ENCODE peak calls at places on chromosomes 5 and 9, in five cellular contexts. B is AG09309, F is skeletal muscle cell, S is mucosa of descending colon, E is AG04450. R is an unnamed sample.

GRCh38 chr9:18979367-18979766 is 53.6 kb downstream of the SAXO1 start:
- DNase-seq in B (no peak), F (no peak), S (no peak), E (no peak), R (no peak)

GRCh38 chr9:93259490-93260289 is 75.8 kb downstream of the WNK2 start:
- DNase-seq in B (no peak), F (no peak), S (no peak), E (no peak), R (no peak)

GRCh38 chr9:4549751-4550295 is 59.6 kb downstream of the SLC1A1 start:
- DNase-seq in B (no peak), F (no peak), S (no peak), E (no peak), R (no peak)

GRCh38 chr9:132955123-132955522 is 10.7 kb upstream of the TSC1 start:
- DNase-seq in B (no peak), F (no peak), S (no peak), E (no peak), R (no peak)

GRCh38 chr5:74396913-74397606 is 243.5 kb downstream of the ENC1 start:
- DNase-seq in B (no peak), F (no peak), S (no peak), E (no peak), R (no peak)

GRCh38 chr5:62732677-62733121 is 154.1 kb downstream of the LRRC70 start:
- DNase-seq in B (no peak), F (no peak), S (no peak), E (no peak), R (no peak)

GRCh38 chr5:24135536-24135935 is 509.2 kb downstream of the CDH10 start:
- DNase-seq in B (no peak), F (no peak), S (no peak), E (no peak), R (no peak)

GRCh38 chr9:99345936-99346335 is 123.9 kb downstream of the SEC61B start:
- DNase-seq in B (no peak), F (peak), S (no peak), E (no peak), R (no peak)

GRCh38 chr9:16154570-16155078 is 601.8 kb downstream of the CCDC171 start:
- DNase-seq in B (no peak), F (no peak), S (peak), E (no peak), R (peak)

GRCh38 chr5:55222819-55223124 is 4.3 kb downstream of the MCIDAS start:
- DNase-seq in B (no peak), F (no peak), S (no peak), E (no peak), R (no peak)

GRCh38 chr9:18208166-18209059 is 265.5 kb upstream of the ADAMTSL1 start:
- DNase-seq in B (no peak), F (no peak), S (peak), E (no peak), R (peak)

GRCh38 chr9:16337322-16338029 is 533.0 kb downstream of the BNC2 start:
- DNase-seq in B (peak), F (peak), S (no peak), E (peak), R (no peak)

GRCh38 chr5:29811914-29812679 is 1381.4 kb upstream of the CDH6 start:
- DNase-seq in B (no peak), F (no peak), S (no peak), E (no peak), R (no peak)

GRCh38 chr5:17316973-17317459 is 99.6 kb downstream of the BASP1 start:
- DNase-seq in B (peak), F (peak), S (no peak), E (no peak), R (no peak)

GRCh38 chr9:109232449-109232848 is 65.4 kb upstream of the FRRS1L start:
- DNase-seq in B (no peak), F (peak), S (no peak), E (no peak), R (no peak)

GRCh38 chr5:103060414-103060954 is 59.5 kb downstream of the GIN1 start:
- DNase-seq in B (no peak), F (no peak), S (no peak), E (no peak), R (no peak)

GRCh38 chr5:912356-913091 is 19.8 kb downstream of the TRIP13 start:
- DNase-seq in B (peak), F (peak), S (no peak), E (peak), R (no peak)

GRCh38 chr9:27514551-27514950 is 9.5 kb upstream of the IFNK start:
- DNase-seq in B (no peak), F (no peak), S (no peak), E (no peak), R (no peak)

GRCh38 chr5:31531543-31531887 is 378 bp downstream of the DROSHA start:
- DNase-seq in B (no peak), F (no peak), S (peak), E (no peak), R (no peak)

GRCh38 chr9:34710023-34710422 is at the start of gene CCL21:
- DNase-seq in B (no peak), F (no peak), S (no peak), E (no peak), R (no peak)

GRCh38 chr5:169911448-169912212 is 68.7 kb downstream of the INSYN2B start:
- DNase-seq in B (no peak), F (no peak), S (no peak), E (no peak), R (no peak)

GRCh38 chr5:14397717-14398116 is 183.9 kb upstream of the OTULINL start:
- DNase-seq in B (peak), F (peak), S (no peak), E (peak), R (no peak)

GRCh38 chr5:21823588-21823987 is 1029.6 kb downstream of the CDH12 start:
- DNase-seq in B (no peak), F (no peak), S (no peak), E (no peak), R (no peak)

GRCh38 chr9:93143830-93144530 is 9.9 kb upstream of the NINJ1 start:
- DNase-seq in B (no peak), F (no peak), S (peak), E (no peak), R (peak)

GRCh38 chr5:131147258-131147657 is 17.8 kb downstream of the HINT1 start:
- DNase-seq in B (no peak), F (no peak), S (no peak), E (peak), R (no peak)

GRCh38 chr5:52837068-52837467 is 49.4 kb downstream of the ITGA1 start:
- DNase-seq in B (no peak), F (no peak), S (no peak), E (no peak), R (no peak)

GRCh38 chr5:124658867-124659557 is 87.4 kb downstream of the ZNF608 start:
- DNase-seq in B (no peak), F (no peak), S (no peak), E (no peak), R (no peak)

GRCh38 chr5:24633705-24634325 is 11.0 kb downstream of the CDH10 start:
- DNase-seq in B (no peak), F (no peak), S (no peak), E (no peak), R (no peak)

GRCh38 chr5:56028708-56029107 is 33.9 kb upstream of the IL6ST start:
- DNase-seq in B (no peak), F (no peak), S (no peak), E (no peak), R (no peak)

GRCh38 chr5:1268056-1268455 is 26.8 kb downstream of the TERT start:
- DNase-seq in B (no peak), F (no peak), S (no peak), E (no peak), R (no peak)

GRCh38 chr9:126819482-126819881 is 14.6 kb downstream of the ZBTB43 start:
- DNase-seq in B (no peak), F (no peak), S (no peak), E (no peak), R (no peak)

GRCh38 chr5:135208555-135209494 is 174.8 kb upstream of the PITX1 start:
- DNase-seq in B (peak), F (peak), S (no peak), E (peak), R (peak)

GRCh38 chr5:73901045-73901444 is 275.0 kb downstream of the ARHGEF28 start:
- DNase-seq in B (no peak), F (peak), S (no peak), E (peak), R (no peak)

GRCh38 chr5:16863380-16864007 is 72.6 kb downstream of the MYO10 start:
- DNase-seq in B (no peak), F (no peak), S (no peak), E (no peak), R (no peak)

R was measured in Peyer's patch.